ENCODE peak calls at places on chromosome 20, in four cellular contexts. N is effector memory CD4-positive, alpha-beta T cell; D is memory B cell; W is HEK293T. B is an unnamed sample.

GRCh38 chr20:8414611-8415274 is 282.7 kb downstream of the PLCB1 start:
- DNase-seq in N (no peak), D (no peak), W (no peak), B (no peak)

GRCh38 chr20:39195495-39196129 is 233.5 kb downstream of the DHX35 start:
- DNase-seq in N (no peak), D (no peak), W (no peak), B (no peak)

GRCh38 chr20:25277941-25278521 is 30.1 kb downstream of the PYGB start:
- DNase-seq in N (no peak), D (no peak), W (no peak), B (no peak)

GRCh38 chr20:63549679-63550282 is 2.2 kb upstream of the SRMS start:
- DNase-seq in N (no peak), D (no peak), W (no peak), B (no peak)

GRCh38 chr20:7959484-7959883 is 19.2 kb upstream of the HAO1 start:
- DNase-seq in N (no peak), D (no peak), W (no peak), B (no peak)

GRCh38 chr20:62791301-62792181 is 4.7 kb upstream of the MRGBP start:
- DNase-seq in N (peak; percentile 47), D (peak; percentile 59), W (peak; percentile 79), B (peak; percentile 44)

GRCh38 chr20:50932016-50932338 is 740 bp upstream of the ADNP start:
- DNase-seq in N (no peak), D (no peak), W (no peak), B (no peak)

GRCh38 chr20:40980106-40980827 is 48.4 kb upstream of the TOP1 start:
- DNase-seq in N (no peak), D (no peak), W (no peak), B (no peak)

GRCh38 chr20:49893242-49894072 is 21.9 kb downstream of the SPATA2 start:
- DNase-seq in N (no peak), D (no peak), W (no peak), B (no peak)

GRCh38 chr20:50456452-50457324 is 53.5 kb upstream of the PTPN1 start:
- DNase-seq in N (no peak), D (no peak), W (no peak), B (no peak)

GRCh38 chr20:50329981-50330503 is 139.4 kb downstream of the CEBPB start:
- DNase-seq in N (no peak), D (no peak), W (no peak), B (no peak)

GRCh38 chr20:41050361-41051019 is 21.9 kb downstream of the TOP1 start:
- DNase-seq in N (no peak), D (no peak), W (no peak), B (no peak)

GRCh38 chr20:45406260-45407066 is 1.6 kb upstream of the DBNDD2 start:
- DNase-seq in N (no peak), D (no peak), W (peak; percentile 68), B (peak; percentile 25)

GRCh38 chr20:56843817-56844216 is 214.7 kb downstream of the TFAP2C start:
- DNase-seq in N (no peak), D (no peak), W (no peak), B (no peak)

GRCh38 chr20:63691711-63692435 is 4.6 kb upstream of the TNFRSF6B start:
- DNase-seq in N (no peak), D (no peak), W (no peak), B (no peak)

GRCh38 chr20:59147197-59147596 is 16.4 kb upstream of the ZNF831 start:
- DNase-seq in N (no peak), D (no peak), W (no peak), B (no peak)

GRCh38 chr20:63554361-63555278 is 661 bp downstream of the FNDC11 start:
- DNase-seq in N (no peak), D (peak; percentile 63), W (no peak), B (no peak)

GRCh38 chr20:54497931-54498718 is 22.7 kb downstream of the DOK5 start:
- DNase-seq in N (no peak), D (no peak), W (no peak), B (no peak)

GRCh38 chr20:21373436-21373835 is 23.9 kb downstream of the NKX2-4 start:
- DNase-seq in N (no peak), D (no peak), W (no peak), B (no peak)

GRCh38 chr20:57237006-57237953 is 29.2 kb downstream of the BMP7 start:
- DNase-seq in N (no peak), D (no peak), W (no peak), B (no peak)

GRCh38 chr20:1491281-1491840 is at the start of gene SIRPB2:
- DNase-seq in N (no peak), D (no peak), W (no peak), B (no peak)

GRCh38 chr20:52340036-52340634 is 148.6 kb upstream of the ZFP64 start:
- DNase-seq in N (no peak), D (no peak), W (peak; percentile 21), B (no peak)

GRCh38 chr20:43748274-43748673 is 21.5 kb upstream of the GTSF1L start:
- DNase-seq in N (no peak), D (no peak), W (no peak), B (no peak)

GRCh38 chr20:62576815-62577214 is 65.5 kb upstream of the SLCO4A1 start:
- DNase-seq in N (no peak), D (no peak), W (no peak), B (no peak)

GRCh38 chr20:43102394-43102793 is 87.3 kb downstream of the PTPRT start:
- DNase-seq in N (no peak), D (no peak), W (peak; percentile 26), B (no peak)

GRCh38 chr20:34907616-34908469 is 31.4 kb downstream of the ACSS2 start:
- DNase-seq in N (no peak), D (no peak), W (no peak), B (no peak)

B was measured in T follicular helper cell.